ENCODE peak calls at places on chromosomes 16 and 17, in nine cellular contexts. One of them, this sample, is unnamed.

GRCh38 chr16:23823475-23824407 is 12.0 kb upstream of the PRKCB start:
- DNase-seq in heart right ventricle: no peak
- DNase-seq in AG04450: no peak
- DNase-seq in pancreas: no peak
- DNase-seq in PC-9: no peak
- DNase-seq in IMR-90: no peak
- DNase-seq in colonic mucosa: no peak
- DNase-seq in retinal pigment epithelial cell: no peak
- DNase-seq in fibroblast of the aortic adventitia: no peak
- DNase-seq in this sample: no peak

GRCh38 chr17:1645207-1646171 is at the start of gene SCARF1:
- DNase-seq in heart right ventricle: peak; percentile 89
- DNase-seq in AG04450: no peak
- DNase-seq in pancreas: no peak
- DNase-seq in PC-9: no peak
- DNase-seq in IMR-90: no peak
- DNase-seq in colonic mucosa: no peak
- DNase-seq in retinal pigment epithelial cell: no peak
- DNase-seq in fibroblast of the aortic adventitia: no peak
- DNase-seq in this sample: no peak

GRCh38 chr16:19114359-19115147 is 789 bp downstream of the ITPRIPL2 start:
- DNase-seq in heart right ventricle: peak; percentile 72
- DNase-seq in AG04450: no peak
- DNase-seq in pancreas: peak; percentile 75
- DNase-seq in PC-9: peak; percentile 63
- DNase-seq in IMR-90: peak; percentile 68
- DNase-seq in colonic mucosa: peak; percentile 72
- DNase-seq in retinal pigment epithelial cell: no peak
- DNase-seq in fibroblast of the aortic adventitia: peak; percentile 65
- DNase-seq in this sample: peak; percentile 67

GRCh38 chr17:35790826-35791225 is 4.6 kb downstream of the MMP28 start:
- DNase-seq in heart right ventricle: no peak
- DNase-seq in AG04450: no peak
- DNase-seq in pancreas: no peak
- DNase-seq in PC-9: no peak
- DNase-seq in IMR-90: no peak
- DNase-seq in colonic mucosa: no peak
- DNase-seq in retinal pigment epithelial cell: no peak
- DNase-seq in fibroblast of the aortic adventitia: no peak
- DNase-seq in this sample: no peak

GRCh38 chr16:12086861-12087260 is 110.3 kb downstream of the SNX29 start:
- DNase-seq in heart right ventricle: no peak
- DNase-seq in AG04450: no peak
- DNase-seq in pancreas: no peak
- DNase-seq in PC-9: no peak
- DNase-seq in IMR-90: no peak
- DNase-seq in colonic mucosa: no peak
- DNase-seq in retinal pigment epithelial cell: no peak
- DNase-seq in fibroblast of the aortic adventitia: no peak
- DNase-seq in this sample: no peak

GRCh38 chr17:74514632-74515035 is 16.6 kb downstream of the CD300LB start:
- DNase-seq in heart right ventricle: no peak
- DNase-seq in AG04450: no peak
- DNase-seq in pancreas: no peak
- DNase-seq in PC-9: peak; percentile 11
- DNase-seq in IMR-90: no peak
- DNase-seq in colonic mucosa: no peak
- DNase-seq in retinal pigment epithelial cell: peak; percentile 4
- DNase-seq in fibroblast of the aortic adventitia: no peak
- DNase-seq in this sample: no peak

GRCh38 chr17:74085434-74085833 is 118.0 kb upstream of the RPL38 start:
- DNase-seq in heart right ventricle: no peak
- DNase-seq in AG04450: no peak
- DNase-seq in pancreas: no peak
- DNase-seq in PC-9: no peak
- DNase-seq in IMR-90: no peak
- DNase-seq in colonic mucosa: no peak
- DNase-seq in retinal pigment epithelial cell: no peak
- DNase-seq in fibroblast of the aortic adventitia: no peak
- DNase-seq in this sample: peak; percentile 12

GRCh38 chr16:81838794-81839193 is 59.7 kb downstream of the PLCG2 start:
- DNase-seq in heart right ventricle: no peak
- DNase-seq in AG04450: no peak
- DNase-seq in pancreas: no peak
- DNase-seq in PC-9: no peak
- DNase-seq in IMR-90: peak; percentile 9
- DNase-seq in colonic mucosa: no peak
- DNase-seq in retinal pigment epithelial cell: peak; percentile 15
- DNase-seq in fibroblast of the aortic adventitia: no peak
- DNase-seq in this sample: peak; percentile 14

GRCh38 chr16:78298986-78299385 is 199.5 kb downstream of the WWOX start:
- DNase-seq in heart right ventricle: no peak
- DNase-seq in AG04450: no peak
- DNase-seq in pancreas: no peak
- DNase-seq in PC-9: no peak
- DNase-seq in IMR-90: no peak
- DNase-seq in colonic mucosa: no peak
- DNase-seq in retinal pigment epithelial cell: no peak
- DNase-seq in fibroblast of the aortic adventitia: no peak
- DNase-seq in this sample: no peak

GRCh38 chr16:4338712-4339299 is 12.3 kb downstream of the PAM16 start:
- DNase-seq in heart right ventricle: no peak
- DNase-seq in AG04450: no peak
- DNase-seq in pancreas: peak; percentile 52
- DNase-seq in PC-9: no peak
- DNase-seq in IMR-90: no peak
- DNase-seq in colonic mucosa: no peak
- DNase-seq in retinal pigment epithelial cell: no peak
- DNase-seq in fibroblast of the aortic adventitia: no peak
- DNase-seq in this sample: no peak

GRCh38 chr16:59342669-59343068 is 608.6 kb upstream of the GOT2 start:
- DNase-seq in heart right ventricle: no peak
- DNase-seq in AG04450: no peak
- DNase-seq in pancreas: no peak
- DNase-seq in PC-9: no peak
- DNase-seq in IMR-90: no peak
- DNase-seq in colonic mucosa: no peak
- DNase-seq in retinal pigment epithelial cell: no peak
- DNase-seq in fibroblast of the aortic adventitia: no peak
- DNase-seq in this sample: no peak

GRCh38 chr17:1495265-1495664 is 2.8 kb upstream of the MYO1C start:
- DNase-seq in heart right ventricle: peak; percentile 74
- DNase-seq in AG04450: no peak
- DNase-seq in pancreas: no peak
- DNase-seq in PC-9: peak; percentile 17
- DNase-seq in IMR-90: no peak
- DNase-seq in colonic mucosa: no peak
- DNase-seq in retinal pigment epithelial cell: peak; percentile 81
- DNase-seq in fibroblast of the aortic adventitia: peak; percentile 24
- DNase-seq in this sample: no peak

GRCh38 chr16:19230575-19230974 is 55.0 kb upstream of the CLEC19A start:
- DNase-seq in heart right ventricle: no peak
- DNase-seq in AG04450: no peak
- DNase-seq in pancreas: no peak
- DNase-seq in PC-9: no peak
- DNase-seq in IMR-90: no peak
- DNase-seq in colonic mucosa: no peak
- DNase-seq in retinal pigment epithelial cell: no peak
- DNase-seq in fibroblast of the aortic adventitia: no peak
- DNase-seq in this sample: no peak

GRCh38 chr17:57855391-57856035 is 5.7 kb upstream of the MRPS23 start:
- DNase-seq in heart right ventricle: no peak
- DNase-seq in AG04450: no peak
- DNase-seq in pancreas: no peak
- DNase-seq in PC-9: no peak
- DNase-seq in IMR-90: no peak
- DNase-seq in colonic mucosa: no peak
- DNase-seq in retinal pigment epithelial cell: no peak
- DNase-seq in fibroblast of the aortic adventitia: no peak
- DNase-seq in this sample: no peak

GRCh38 chr16:53816211-53816610 is 112.3 kb downstream of the FTO start:
- DNase-seq in heart right ventricle: no peak
- DNase-seq in AG04450: no peak
- DNase-seq in pancreas: no peak
- DNase-seq in PC-9: no peak
- DNase-seq in IMR-90: no peak
- DNase-seq in colonic mucosa: no peak
- DNase-seq in retinal pigment epithelial cell: no peak
- DNase-seq in fibroblast of the aortic adventitia: peak; percentile 55
- DNase-seq in this sample: peak; percentile 66

GRCh38 chr17:66353937-66354401 is 51.6 kb downstream of the PRKCA start:
- DNase-seq in heart right ventricle: no peak
- DNase-seq in AG04450: peak; percentile 10
- DNase-seq in pancreas: no peak
- DNase-seq in PC-9: no peak
- DNase-seq in IMR-90: peak; percentile 76
- DNase-seq in colonic mucosa: no peak
- DNase-seq in retinal pigment epithelial cell: no peak
- DNase-seq in fibroblast of the aortic adventitia: peak; percentile 82
- DNase-seq in this sample: peak; percentile 61

GRCh38 chr16:17784073-17784472 is 313.3 kb upstream of the XYLT1 start:
- DNase-seq in heart right ventricle: no peak
- DNase-seq in AG04450: no peak
- DNase-seq in pancreas: no peak
- DNase-seq in PC-9: no peak
- DNase-seq in IMR-90: peak; percentile 56
- DNase-seq in colonic mucosa: no peak
- DNase-seq in retinal pigment epithelial cell: no peak
- DNase-seq in fibroblast of the aortic adventitia: peak; percentile 52
- DNase-seq in this sample: peak; percentile 66

GRCh38 chr16:56711862-56712261 is 18.1 kb upstream of the NUP93 start:
- DNase-seq in heart right ventricle: no peak
- DNase-seq in AG04450: no peak
- DNase-seq in pancreas: no peak
- DNase-seq in PC-9: no peak
- DNase-seq in IMR-90: peak; percentile 3
- DNase-seq in colonic mucosa: no peak
- DNase-seq in retinal pigment epithelial cell: no peak
- DNase-seq in fibroblast of the aortic adventitia: no peak
- DNase-seq in this sample: no peak
- H3K4me3 ChIP-seq in heart right ventricle: no peak overlapping the region
- H3K4me3 ChIP-seq in AG04450: no peak overlapping the region
- H3K4me3 ChIP-seq in pancreas: no peak overlapping the region
- H3K4me3 ChIP-seq in PC-9: no peak overlapping the region
- H3K4me3 ChIP-seq in IMR-90: no peak overlapping the region
- H3K4me3 ChIP-seq in colonic mucosa: no peak overlapping the region
- H3K4me3 ChIP-seq in retinal pigment epithelial cell: no peak overlapping the region
- H3K4me3 ChIP-seq in fibroblast of the aortic adventitia: no peak overlapping the region
- H3K4me3 ChIP-seq in this sample: no peak overlapping the region

GRCh38 chr16:2586241-2586640 is 48.4 kb downstream of the PDPK1 start:
- DNase-seq in heart right ventricle: no peak
- DNase-seq in AG04450: no peak
- DNase-seq in pancreas: no peak
- DNase-seq in PC-9: no peak
- DNase-seq in IMR-90: no peak
- DNase-seq in colonic mucosa: no peak
- DNase-seq in retinal pigment epithelial cell: no peak
- DNase-seq in fibroblast of the aortic adventitia: no peak
- DNase-seq in this sample: no peak
- TF ChIP-seq CTCF in heart right ventricle: peak; percentile 9
- TF ChIP-seq CTCF in AG04450: no peak
- TF ChIP-seq CTCF in pancreas: no peak
- TF ChIP-seq CTCF in PC-9: no peak
- TF ChIP-seq CTCF in IMR-90: peak; percentile 10
- TF ChIP-seq CTCF in colonic mucosa: no peak
- TF ChIP-seq CTCF in retinal pigment epithelial cell: peak; percentile 47
- TF ChIP-seq CTCF in fibroblast of the aortic adventitia: no peak
- TF ChIP-seq CTCF in this sample: peak; percentile 22

GRCh38 chr17:50560185-50560824 is at the start of gene CACNA1G:
- DNase-seq in heart right ventricle: peak; percentile 89
- DNase-seq in AG04450: peak; percentile 26
- DNase-seq in pancreas: peak; percentile 93
- DNase-seq in PC-9: peak; percentile 87
- DNase-seq in IMR-90: peak; percentile 70
- DNase-seq in colonic mucosa: peak; percentile 92
- DNase-seq in retinal pigment epithelial cell: no peak
- DNase-seq in fibroblast of the aortic adventitia: peak; percentile 72
- DNase-seq in this sample: peak; percentile 74
- H3K4me3 ChIP-seq in heart right ventricle: peak within 1 kb of the TSS; percentile 57
- H3K4me3 ChIP-seq in AG04450: peak within 1 kb of the TSS; percentile 47
- H3K4me3 ChIP-seq in pancreas: peak within 1 kb of the TSS; percentile 16
- H3K4me3 ChIP-seq in PC-9: peak within 1 kb of the TSS; percentile 44
- H3K4me3 ChIP-seq in IMR-90: peak within 1 kb of the TSS; percentile 19
- H3K4me3 ChIP-seq in colonic mucosa: peak within 1 kb of the TSS; percentile 39
- H3K4me3 ChIP-seq in retinal pigment epithelial cell: peak within 1 kb of the TSS; percentile 30
- H3K4me3 ChIP-seq in fibroblast of the aortic adventitia: peak within 1 kb of the TSS; percentile 56
- H3K4me3 ChIP-seq in this sample: peak within 1 kb of the TSS; percentile 49

GRCh38 chr16:88366032-88366703 is 16.6 kb upstream of the ZNF469 start:
- DNase-seq in heart right ventricle: no peak
- DNase-seq in AG04450: no peak
- DNase-seq in pancreas: no peak
- DNase-seq in PC-9: no peak
- DNase-seq in IMR-90: no peak
- DNase-seq in colonic mucosa: no peak
- DNase-seq in retinal pigment epithelial cell: no peak
- DNase-seq in fibroblast of the aortic adventitia: no peak
- DNase-seq in this sample: no peak

GRCh38 chr16:88361775-88362174 is 21.0 kb upstream of the ZNF469 start:
- DNase-seq in heart right ventricle: no peak
- DNase-seq in AG04450: no peak
- DNase-seq in pancreas: no peak
- DNase-seq in PC-9: no peak
- DNase-seq in IMR-90: no peak
- DNase-seq in colonic mucosa: no peak
- DNase-seq in retinal pigment epithelial cell: no peak
- DNase-seq in fibroblast of the aortic adventitia: no peak
- DNase-seq in this sample: no peak

GRCh38 chr16:88360999-88361398 is 21.8 kb upstream of the ZNF469 start:
- DNase-seq in heart right ventricle: no peak
- DNase-seq in AG04450: no peak
- DNase-seq in pancreas: no peak
- DNase-seq in PC-9: no peak
- DNase-seq in IMR-90: no peak
- DNase-seq in colonic mucosa: no peak
- DNase-seq in retinal pigment epithelial cell: no peak
- DNase-seq in fibroblast of the aortic adventitia: no peak
- DNase-seq in this sample: no peak

GRCh38 chr16:88365244-88365865 is 17.4 kb upstream of the ZNF469 start:
- DNase-seq in heart right ventricle: no peak
- DNase-seq in AG04450: no peak
- DNase-seq in pancreas: peak; percentile 31
- DNase-seq in PC-9: no peak
- DNase-seq in IMR-90: no peak
- DNase-seq in colonic mucosa: no peak
- DNase-seq in retinal pigment epithelial cell: no peak
- DNase-seq in fibroblast of the aortic adventitia: no peak
- DNase-seq in this sample: no peak

DNA sequence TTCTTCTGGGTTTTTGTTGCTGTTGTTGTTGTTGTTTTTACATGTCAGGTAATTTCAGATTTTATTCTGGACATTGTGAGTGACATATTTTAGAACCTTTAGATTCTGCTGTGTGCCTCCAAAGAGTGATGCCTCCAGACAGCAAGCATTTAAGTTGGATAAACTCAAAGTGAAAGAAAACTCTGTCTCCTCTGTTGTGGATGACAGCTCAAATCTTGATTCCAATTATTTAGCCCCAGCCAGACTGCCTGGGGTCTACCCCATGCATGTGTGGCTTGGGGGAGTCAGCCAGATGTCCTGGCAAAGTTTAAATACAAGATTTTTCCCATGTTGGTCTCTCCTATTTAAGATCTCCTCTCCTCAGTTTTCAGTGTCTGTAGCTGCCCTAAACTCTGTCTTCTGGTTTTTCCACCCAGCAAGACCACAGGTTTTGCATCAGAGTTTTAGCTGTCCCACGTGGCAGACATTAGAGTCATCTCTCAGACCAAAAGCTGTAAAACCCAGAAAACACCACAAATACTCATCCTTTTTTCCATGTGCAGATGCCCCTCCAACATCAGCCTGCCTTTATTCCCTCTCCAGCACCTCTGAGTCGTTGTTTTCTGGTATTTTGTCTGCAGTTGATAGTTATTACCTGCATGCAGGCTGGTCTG is 19.4 kb upstream of the ZNF469 start:
- DNase-seq in heart right ventricle: no peak
- DNase-seq in AG04450: no peak
- DNase-seq in pancreas: no peak
- DNase-seq in PC-9: no peak
- DNase-seq in IMR-90: no peak
- DNase-seq in colonic mucosa: no peak
- DNase-seq in retinal pigment epithelial cell: no peak
- DNase-seq in fibroblast of the aortic adventitia: no peak
- DNase-seq in this sample: no peak
- TF ChIP-seq CTCF in heart right ventricle: no peak
- TF ChIP-seq CTCF in AG04450: no peak
- TF ChIP-seq CTCF in pancreas: no peak
- TF ChIP-seq CTCF in PC-9: no peak
- TF ChIP-seq CTCF in IMR-90: no peak
- TF ChIP-seq CTCF in colonic mucosa: no peak
- TF ChIP-seq CTCF in retinal pigment epithelial cell: no peak
- TF ChIP-seq CTCF in fibroblast of the aortic adventitia: no peak
- TF ChIP-seq CTCF in this sample: no peak

This sample was measured in fibroblast of mammary gland.